ENCODE peak calls at places on chromosomes 4 and X, in six cellular contexts. U, P, H, V, S and T are unnamed samples. For H3K4me1, H3K9me3 and H3K27me3, the result is how much of the 10 kb centered on the place peaks cover.

GRCh38 chr4:116180056-116180690 is 905.2 kb downstream of the TRAM1L1 start:
- DNase-seq in U (no peak), P (peak), H (peak), V (peak), S (peak), T (no peak)

GRCh38 chr4:86294883-86295282 is 65.0 kb downstream of the MAPK10 start:
- DNase-seq in U (no peak), P (no peak), H (no peak), V (no peak), S (no peak), T (no peak)

GRCh38 chrX:46953597-46953996 is 41.4 kb downstream of the JADE3 start:
- DNase-seq in U (no peak), P (no peak), H (peak), V (no peak), S (peak), T (no peak)

GRCh38 chrX:153064061-153064460 is 7.8 kb downstream of the PNMA3 start:
- DNase-seq in U (no peak), P (no peak), H (no peak), V (no peak), S (no peak), T (no peak)

GRCh38 chr4:110195561-110196205 is 2.7 kb downstream of the ELOVL6 start:
- DNase-seq in U (no peak), P (peak), H (no peak), V (peak), S (peak), T (no peak)

GRCh38 chrX:126658447-126658846 is 105.8 kb upstream of the DCAF12L1 start:
- DNase-seq in U (no peak), P (peak), H (no peak), V (no peak), S (no peak), T (no peak)

GRCh38 chr4:19983072-19983471 is 268.6 kb upstream of the SLIT2 start:
- DNase-seq in U (no peak), P (peak), H (no peak), V (peak), S (peak), T (no peak)

GRCh38 chr4:5045099-5045498 is 6.2 kb upstream of the STK32B start:
- DNase-seq in U (no peak), P (no peak), H (no peak), V (peak), S (no peak), T (no peak)

GRCh38 chr4:142984871-142985585 is 138.9 kb upstream of the INPP4B start:
- DNase-seq in U (no peak), P (peak), H (peak), V (peak), S (peak), T (no peak)

GRCh38 chrX:64204701-64205440 is 637 bp downstream of the AMER1 start:
- DNase-seq in U (peak), P (peak), H (peak), V (peak), S (peak), T (peak)

GRCh38 chr4:39526283-39526682 is 956 bp downstream of the UGDH start:
- DNase-seq in U (no peak), P (no peak), H (peak), V (no peak), S (peak), T (no peak)

GRCh38 chrX:110699109-110699508 is 96.5 kb downstream of the CHRDL1 start:
- DNase-seq in U (no peak), P (peak), H (no peak), V (peak), S (peak), T (no peak)

GRCh38 chrX:37986893-37987292 is 19.5 kb upstream of the SYTL5 start:
- DNase-seq in U (no peak), P (no peak), H (no peak), V (peak), S (peak), T (no peak)

GRCh38 chrX:41600266-41600665 is 88.5 kb upstream of the GPR34 start:
- DNase-seq in U (no peak), P (peak), H (peak), V (peak), S (peak), T (no peak)

GRCh38 chr4:139142097-139142496 is 34.9 kb downstream of the ELF2 start:
- DNase-seq in U (no peak), P (no peak), H (no peak), V (no peak), S (no peak), T (no peak)

GRCh38 chrX:103730147-103730546 is 19.4 kb downstream of the TMEM31 start:
- DNase-seq in U (no peak), P (no peak), H (no peak), V (peak), S (no peak), T (no peak)

GRCh38 chr4:17511041-17511949 is 595 bp downstream of the QDPR start:
- DNase-seq in U (peak), P (peak), H (peak), V (peak), S (peak), T (peak)

GRCh38 chrX:69151898-69152297 is 13.4 kb downstream of the PJA1 start:
- DNase-seq in U (no peak), P (no peak), H (no peak), V (no peak), S (no peak), T (no peak)

GRCh38 chrX:69150294-69150960 is 14.8 kb downstream of the PJA1 start:
- DNase-seq in U (no peak), P (peak), H (no peak), V (no peak), S (no peak), T (no peak)

GRCh38 chrX:69154051-69154450 is 11.2 kb downstream of the PJA1 start:
- DNase-seq in U (no peak), P (no peak), H (no peak), V (no peak), S (no peak), T (no peak)

GRCh38 chrX:69153060-69153730 is 12.1 kb downstream of the PJA1 start:
- DNase-seq in U (no peak), P (no peak), H (peak), V (no peak), S (peak), T (peak)

DNA sequence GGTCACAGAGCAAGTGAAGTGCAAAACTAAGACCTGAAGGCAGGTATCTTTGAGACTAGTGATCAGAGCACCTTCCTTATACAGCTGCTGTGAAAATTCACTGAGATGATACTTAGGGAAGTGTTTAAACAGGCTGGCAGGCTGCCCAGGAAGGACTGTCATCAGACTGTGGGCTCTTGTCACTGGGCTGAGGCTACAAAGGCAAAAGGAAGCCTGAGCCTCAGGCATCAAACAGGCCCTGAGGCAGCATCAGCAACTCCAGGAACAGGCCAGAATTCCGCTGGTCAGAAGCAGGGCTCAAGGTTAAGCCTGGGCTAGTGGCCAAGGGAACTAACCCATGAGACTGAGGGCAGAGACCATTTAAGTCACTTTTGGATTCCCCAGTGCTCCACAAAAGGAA is 12.9 kb downstream of the PJA1 start:
- DNase-seq in U (peak), P (peak), H (no peak), V (peak), S (peak), T (no peak)
- H3K4me1 ChIP-seq in U (under half), P (under half), H (under half), V (under half), S (under half), T (under half)

GRCh38 chr4:183388021-183388420 is 56.4 kb upstream of the CDKN2AIP start:
- DNase-seq in U (no peak), P (no peak), H (no peak), V (no peak), S (no peak), T (no peak)

GRCh38 chr4:183383606-183384005 is 60.8 kb upstream of the CDKN2AIP start:
- DNase-seq in U (no peak), P (no peak), H (no peak), V (no peak), S (no peak), T (no peak)

GRCh38 chr4:183384983-183385382 is 59.5 kb upstream of the CDKN2AIP start:
- DNase-seq in U (no peak), P (no peak), H (no peak), V (no peak), S (no peak), T (no peak)

GRCh38 chr4:183380901-183381300 is 58.7 kb upstream of the CLDN24 start:
- DNase-seq in U (no peak), P (no peak), H (no peak), V (no peak), S (no peak), T (no peak)

DNA sequence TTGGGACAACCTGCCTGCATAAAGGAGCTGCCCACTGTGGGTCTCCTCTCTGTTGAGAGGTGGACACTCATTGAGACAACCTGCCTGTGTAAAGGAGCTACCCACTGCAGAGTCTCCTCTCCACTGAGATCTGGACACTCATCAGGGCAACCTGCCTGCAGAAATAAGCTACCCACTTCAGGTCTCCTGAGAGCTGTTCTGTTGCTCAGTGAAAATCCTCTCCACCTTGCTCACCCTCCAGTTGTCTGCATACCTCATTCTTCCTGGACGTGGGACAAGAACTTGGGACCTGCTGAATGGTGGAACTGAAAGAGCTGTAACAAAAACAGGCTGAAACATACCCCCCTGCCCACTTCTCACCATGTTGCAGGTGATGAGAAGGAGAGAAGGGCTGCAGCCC is 59.9 kb upstream of the CDKN2AIP start:
- DNase-seq in U (no peak), P (no peak), H (no peak), V (no peak), S (no peak), T (no peak)
- H3K9me3 ChIP-seq in U (under half), P (under half), H (under half), V (under half), S (under half), T (under half)

GRCh38 chrX:74349387-74349786 is 45.4 kb downstream of the ZCCHC13 start:
- DNase-seq in U (no peak), P (peak), H (no peak), V (peak), S (peak), T (no peak)
- H3K27me3 ChIP-seq in U (under half), P (under half), H (under half), V (under half), S (under half), T (under half)

GRCh38 chrX:50111762-50112161 is 89.0 kb downstream of the AKAP4 start:
- DNase-seq in U (no peak), P (peak), H (no peak), V (no peak), S (no peak), T (no peak)
- H3K4me1 ChIP-seq in U (under half), P (under half), H (under half), V (under half), S (under half), T (under half)

DNA sequence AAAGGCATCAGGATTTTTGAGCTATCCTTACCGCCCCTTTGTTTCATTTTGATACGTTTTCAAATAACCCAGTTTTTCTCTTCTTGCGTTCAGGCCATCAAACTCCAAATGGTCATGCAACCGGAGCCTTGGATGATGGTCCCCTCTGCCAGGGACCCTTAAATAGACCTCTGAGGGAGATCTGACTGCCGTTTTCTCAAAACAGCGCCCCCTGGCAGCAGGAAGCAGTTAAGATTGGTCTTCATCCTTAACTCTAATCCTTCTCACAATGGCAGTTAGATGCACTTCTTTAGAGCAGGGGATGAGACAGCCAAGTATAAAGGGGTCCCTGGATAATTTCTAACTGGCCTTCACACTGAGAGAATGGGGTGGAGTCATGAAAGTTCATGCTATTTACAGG is 525.0 kb upstream of the SPANXN1 start:
- DNase-seq in U (no peak), P (no peak), H (peak), V (no peak), S (no peak), T (no peak)
- H3K9me3 ChIP-seq in U (under half), P (under half), H (under half), V (under half), S (under half), T (under half)

DNA sequence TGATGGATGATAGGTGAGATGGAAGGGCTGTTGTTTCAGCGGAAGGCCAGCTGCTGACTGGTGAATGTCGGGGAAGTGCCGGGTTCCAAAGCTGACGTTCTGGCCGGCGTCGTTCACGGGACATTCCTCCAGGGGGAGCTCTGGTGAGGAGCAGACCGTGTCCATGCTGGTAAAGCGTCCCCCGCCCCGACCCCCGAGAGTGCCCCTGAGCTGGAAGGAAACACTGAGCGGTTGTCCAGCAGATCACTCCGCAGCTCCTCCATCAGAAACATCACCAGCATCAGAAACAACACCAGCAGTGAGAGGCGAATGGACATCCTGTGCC is 18.6 kb upstream of the ADRA2C start:
- DNase-seq in U (no peak), P (no peak), H (peak), V (peak), S (no peak), T (no peak)
- H3K27me3 ChIP-seq in U (under half), P (under half), H (half or more), V (half or more), S (half or more), T (under half)

GRCh38 chr4:121693450-121693849 is 3.3 kb downstream of the ANXA5 start:
- DNase-seq in U (no peak), P (no peak), H (no peak), V (no peak), S (no peak), T (no peak)
- H3K4me1 ChIP-seq in U (half or more), P (half or more), H (under half), V (half or more), S (under half), T (under half)